ENCODE peak calls at places on chromosomes 4 and X, in four cellular contexts. One of them, this sample, is unnamed.

GRCh38 chr4:145524535-145524934 is 42.9 kb downstream of the SMAD1 start:
- DNase-seq in NCI-H526: no peak
- DNase-seq in M059J: no peak
- DNase-seq in activated CD4-positive, alpha-beta T cell treated with anti-CD3 and anti-CD28 coated beads, Interleukin-2, amount 50 U/mL, for 48 hours: no peak
- DNase-seq in this sample: no peak

GRCh38 chr4:89056292-89056952 is 563 bp downstream of the FAM13A start:
- DNase-seq in NCI-H526: peak
- DNase-seq in M059J: no peak
- DNase-seq in activated CD4-positive, alpha-beta T cell treated with anti-CD3 and anti-CD28 coated beads, Interleukin-2, amount 50 U/mL, for 48 hours: no peak
- DNase-seq in this sample: no peak

GRCh38 chrX:38214551-38214950 is 6.1 kb downstream of the SRPX start:
- DNase-seq in NCI-H526: no peak
- DNase-seq in M059J: peak
- DNase-seq in activated CD4-positive, alpha-beta T cell treated with anti-CD3 and anti-CD28 coated beads, Interleukin-2, amount 50 U/mL, for 48 hours: no peak
- DNase-seq in this sample: no peak

GRCh38 chrX:15863944-15864491 is 9.4 kb upstream of the AP1S2 start:
- DNase-seq in NCI-H526: no peak
- DNase-seq in M059J: no peak
- DNase-seq in activated CD4-positive, alpha-beta T cell treated with anti-CD3 and anti-CD28 coated beads, Interleukin-2, amount 50 U/mL, for 48 hours: no peak
- DNase-seq in this sample: no peak

GRCh38 chr4:86981789-86982188 is 47.0 kb downstream of the AFF1 start:
- DNase-seq in NCI-H526: no peak
- DNase-seq in M059J: no peak
- DNase-seq in activated CD4-positive, alpha-beta T cell treated with anti-CD3 and anti-CD28 coated beads, Interleukin-2, amount 50 U/mL, for 48 hours: no peak
- DNase-seq in this sample: no peak

GRCh38 chr4:73974352-73974751 is 7.5 kb downstream of the PF4 start:
- DNase-seq in NCI-H526: no peak
- DNase-seq in M059J: no peak
- DNase-seq in activated CD4-positive, alpha-beta T cell treated with anti-CD3 and anti-CD28 coated beads, Interleukin-2, amount 50 U/mL, for 48 hours: no peak
- DNase-seq in this sample: no peak

GRCh38 chr4:22071749-22072148 is 123.2 kb upstream of the KCNIP4 start:
- DNase-seq in NCI-H526: no peak
- DNase-seq in M059J: peak
- DNase-seq in activated CD4-positive, alpha-beta T cell treated with anti-CD3 and anti-CD28 coated beads, Interleukin-2, amount 50 U/mL, for 48 hours: no peak
- DNase-seq in this sample: no peak

GRCh38 chr4:164815711-164816110 is 61.3 kb upstream of the APELA start:
- DNase-seq in NCI-H526: no peak
- DNase-seq in M059J: no peak
- DNase-seq in activated CD4-positive, alpha-beta T cell treated with anti-CD3 and anti-CD28 coated beads, Interleukin-2, amount 50 U/mL, for 48 hours: no peak
- DNase-seq in this sample: no peak

GRCh38 chr4:87121332-87122065 is 98.9 kb downstream of the KLHL8 start:
- DNase-seq in NCI-H526: no peak
- DNase-seq in M059J: no peak
- DNase-seq in activated CD4-positive, alpha-beta T cell treated with anti-CD3 and anti-CD28 coated beads, Interleukin-2, amount 50 U/mL, for 48 hours: no peak
- DNase-seq in this sample: no peak

GRCh38 chr4:187602339-187603092 is 393.1 kb upstream of the ZFP42 start:
- DNase-seq in NCI-H526: no peak
- DNase-seq in M059J: peak
- DNase-seq in activated CD4-positive, alpha-beta T cell treated with anti-CD3 and anti-CD28 coated beads, Interleukin-2, amount 50 U/mL, for 48 hours: no peak
- DNase-seq in this sample: no peak

GRCh38 chrX:71910526-71911022 is at the start of gene NHSL2:
- DNase-seq in NCI-H526: no peak
- DNase-seq in M059J: no peak
- DNase-seq in activated CD4-positive, alpha-beta T cell treated with anti-CD3 and anti-CD28 coated beads, Interleukin-2, amount 50 U/mL, for 48 hours: peak
- DNase-seq in this sample: no peak

GRCh38 chrX:14505648-14506047 is 23.7 kb upstream of the GLRA2 start:
- DNase-seq in NCI-H526: no peak
- DNase-seq in M059J: no peak
- DNase-seq in activated CD4-positive, alpha-beta T cell treated with anti-CD3 and anti-CD28 coated beads, Interleukin-2, amount 50 U/mL, for 48 hours: no peak
- DNase-seq in this sample: no peak

GRCh38 chr4:183968502-183968901 is 63.4 kb downstream of the STOX2 start:
- DNase-seq in NCI-H526: no peak
- DNase-seq in M059J: no peak
- DNase-seq in activated CD4-positive, alpha-beta T cell treated with anti-CD3 and anti-CD28 coated beads, Interleukin-2, amount 50 U/mL, for 48 hours: no peak
- DNase-seq in this sample: no peak

GRCh38 chr4:130125468-130125867 is 1029.5 kb downstream of the C4orf33 start:
- DNase-seq in NCI-H526: no peak
- DNase-seq in M059J: no peak
- DNase-seq in activated CD4-positive, alpha-beta T cell treated with anti-CD3 and anti-CD28 coated beads, Interleukin-2, amount 50 U/mL, for 48 hours: no peak
- DNase-seq in this sample: no peak

GRCh38 chr4:66522244-66522643 is 852.0 kb upstream of the EPHA5 start:
- DNase-seq in NCI-H526: no peak
- DNase-seq in M059J: no peak
- DNase-seq in activated CD4-positive, alpha-beta T cell treated with anti-CD3 and anti-CD28 coated beads, Interleukin-2, amount 50 U/mL, for 48 hours: no peak
- DNase-seq in this sample: no peak

GRCh38 chr4:188275686-188276085 is 136.4 kb downstream of the TRIML1 start:
- DNase-seq in NCI-H526: no peak
- DNase-seq in M059J: peak
- DNase-seq in activated CD4-positive, alpha-beta T cell treated with anti-CD3 and anti-CD28 coated beads, Interleukin-2, amount 50 U/mL, for 48 hours: no peak
- DNase-seq in this sample: no peak

GRCh38 chr4:47619691-47620090 is 134.6 kb downstream of the ATP10D start:
- DNase-seq in NCI-H526: no peak
- DNase-seq in M059J: no peak
- DNase-seq in activated CD4-positive, alpha-beta T cell treated with anti-CD3 and anti-CD28 coated beads, Interleukin-2, amount 50 U/mL, for 48 hours: no peak
- DNase-seq in this sample: no peak

GRCh38 chr4:38949416-38950051 is 81.9 kb downstream of the FAM114A1 start:
- DNase-seq in NCI-H526: no peak
- DNase-seq in M059J: peak
- DNase-seq in activated CD4-positive, alpha-beta T cell treated with anti-CD3 and anti-CD28 coated beads, Interleukin-2, amount 50 U/mL, for 48 hours: no peak
- DNase-seq in this sample: no peak

GRCh38 chrX:71604796-71605568 is 13.3 kb downstream of the CXCR3 start:
- DNase-seq in NCI-H526: no peak
- DNase-seq in M059J: no peak
- DNase-seq in activated CD4-positive, alpha-beta T cell treated with anti-CD3 and anti-CD28 coated beads, Interleukin-2, amount 50 U/mL, for 48 hours: no peak
- DNase-seq in this sample: no peak

GRCh38 chr4:114386637-114387233 is 211.9 kb upstream of the UGT8 start:
- DNase-seq in NCI-H526: no peak
- DNase-seq in M059J: peak
- DNase-seq in activated CD4-positive, alpha-beta T cell treated with anti-CD3 and anti-CD28 coated beads, Interleukin-2, amount 50 U/mL, for 48 hours: no peak
- DNase-seq in this sample: no peak

GRCh38 chr4:8779371-8779988 is 92.2 kb downstream of the HMX1 start:
- DNase-seq in NCI-H526: no peak
- DNase-seq in M059J: no peak
- DNase-seq in activated CD4-positive, alpha-beta T cell treated with anti-CD3 and anti-CD28 coated beads, Interleukin-2, amount 50 U/mL, for 48 hours: no peak
- DNase-seq in this sample: peak

GRCh38 chr4:48490012-48490679 is at the start of gene ZAR1:
- DNase-seq in NCI-H526: no peak
- DNase-seq in M059J: no peak
- DNase-seq in activated CD4-positive, alpha-beta T cell treated with anti-CD3 and anti-CD28 coated beads, Interleukin-2, amount 50 U/mL, for 48 hours: no peak
- DNase-seq in this sample: peak

GRCh38 chrX:18640686-18641085 is 31.2 kb downstream of the RS1 start:
- DNase-seq in NCI-H526: no peak
- DNase-seq in M059J: no peak
- DNase-seq in activated CD4-positive, alpha-beta T cell treated with anti-CD3 and anti-CD28 coated beads, Interleukin-2, amount 50 U/mL, for 48 hours: no peak
- DNase-seq in this sample: no peak

GRCh38 chr4:27009539-27009938 is 148.9 kb downstream of the STIM2 start:
- DNase-seq in NCI-H526: no peak
- DNase-seq in M059J: peak
- DNase-seq in activated CD4-positive, alpha-beta T cell treated with anti-CD3 and anti-CD28 coated beads, Interleukin-2, amount 50 U/mL, for 48 hours: no peak
- DNase-seq in this sample: no peak

GRCh38 chr4:77229433-77229832 is 72.4 kb downstream of the CCNG2 start:
- DNase-seq in NCI-H526: no peak
- DNase-seq in M059J: no peak
- DNase-seq in activated CD4-positive, alpha-beta T cell treated with anti-CD3 and anti-CD28 coated beads, Interleukin-2, amount 50 U/mL, for 48 hours: no peak
- DNase-seq in this sample: no peak

GRCh38 chr4:98261291-98262271 is at the start of gene RAP1GDS1:
- DNase-seq in NCI-H526: peak
- DNase-seq in M059J: peak
- DNase-seq in activated CD4-positive, alpha-beta T cell treated with anti-CD3 and anti-CD28 coated beads, Interleukin-2, amount 50 U/mL, for 48 hours: peak
- DNase-seq in this sample: peak

GRCh38 chr4:6017800-6018199 is 431 bp downstream of the C4orf50 start:
- DNase-seq in NCI-H526: no peak
- DNase-seq in M059J: no peak
- DNase-seq in activated CD4-positive, alpha-beta T cell treated with anti-CD3 and anti-CD28 coated beads, Interleukin-2, amount 50 U/mL, for 48 hours: peak
- DNase-seq in this sample: no peak

GRCh38 chrX:50450324-50450723 is 20.3 kb downstream of the DGKK start:
- DNase-seq in NCI-H526: no peak
- DNase-seq in M059J: no peak
- DNase-seq in activated CD4-positive, alpha-beta T cell treated with anti-CD3 and anti-CD28 coated beads, Interleukin-2, amount 50 U/mL, for 48 hours: no peak
- DNase-seq in this sample: no peak

GRCh38 chr4:102318526-102318925 is 26.8 kb downstream of the SLC39A8 start:
- DNase-seq in NCI-H526: no peak
- DNase-seq in M059J: no peak
- DNase-seq in activated CD4-positive, alpha-beta T cell treated with anti-CD3 and anti-CD28 coated beads, Interleukin-2, amount 50 U/mL, for 48 hours: no peak
- DNase-seq in this sample: peak

GRCh38 chr4:61556277-61556676 is 356.2 kb downstream of the ADGRL3 start:
- DNase-seq in NCI-H526: no peak
- DNase-seq in M059J: no peak
- DNase-seq in activated CD4-positive, alpha-beta T cell treated with anti-CD3 and anti-CD28 coated beads, Interleukin-2, amount 50 U/mL, for 48 hours: no peak
- DNase-seq in this sample: no peak

GRCh38 chrX:69070949-69071650 is 94.2 kb downstream of the PJA1 start:
- DNase-seq in NCI-H526: no peak
- DNase-seq in M059J: no peak
- DNase-seq in activated CD4-positive, alpha-beta T cell treated with anti-CD3 and anti-CD28 coated beads, Interleukin-2, amount 50 U/mL, for 48 hours: no peak
- DNase-seq in this sample: no peak

GRCh38 chrX:132591719-132592275 is 103.0 kb upstream of the MBNL3 start:
- DNase-seq in NCI-H526: no peak
- DNase-seq in M059J: no peak
- DNase-seq in activated CD4-positive, alpha-beta T cell treated with anti-CD3 and anti-CD28 coated beads, Interleukin-2, amount 50 U/mL, for 48 hours: no peak
- DNase-seq in this sample: no peak

GRCh38 chr4:171130126-171130801 is 682.9 kb upstream of the GALNTL6 start:
- DNase-seq in NCI-H526: no peak
- DNase-seq in M059J: no peak
- DNase-seq in activated CD4-positive, alpha-beta T cell treated with anti-CD3 and anti-CD28 coated beads, Interleukin-2, amount 50 U/mL, for 48 hours: no peak
- DNase-seq in this sample: no peak

GRCh38 chrX:84737471-84737871 is 235.2 kb upstream of the HDX start:
- DNase-seq in NCI-H526: no peak
- DNase-seq in M059J: no peak
- DNase-seq in activated CD4-positive, alpha-beta T cell treated with anti-CD3 and anti-CD28 coated beads, Interleukin-2, amount 50 U/mL, for 48 hours: no peak
- DNase-seq in this sample: no peak

GRCh38 chr4:117740736-117741135 is 293.6 kb upstream of the NDST3 start:
- DNase-seq in NCI-H526: no peak
- DNase-seq in M059J: no peak
- DNase-seq in activated CD4-positive, alpha-beta T cell treated with anti-CD3 and anti-CD28 coated beads, Interleukin-2, amount 50 U/mL, for 48 hours: no peak
- DNase-seq in this sample: no peak

GRCh38 chr4:150289198-150289597 is 211.0 kb downstream of the DCLK2 start:
- DNase-seq in NCI-H526: no peak
- DNase-seq in M059J: no peak
- DNase-seq in activated CD4-positive, alpha-beta T cell treated with anti-CD3 and anti-CD28 coated beads, Interleukin-2, amount 50 U/mL, for 48 hours: no peak
- DNase-seq in this sample: no peak

GRCh38 chr4:94420356-94420755 is 31.4 kb upstream of the PDLIM5 start:
- DNase-seq in NCI-H526: no peak
- DNase-seq in M059J: no peak
- DNase-seq in activated CD4-positive, alpha-beta T cell treated with anti-CD3 and anti-CD28 coated beads, Interleukin-2, amount 50 U/mL, for 48 hours: no peak
- DNase-seq in this sample: no peak

GRCh38 chrX:153456161-153456560 is 10.3 kb upstream of the TREX2 start:
- DNase-seq in NCI-H526: no peak
- DNase-seq in M059J: no peak
- DNase-seq in activated CD4-positive, alpha-beta T cell treated with anti-CD3 and anti-CD28 coated beads, Interleukin-2, amount 50 U/mL, for 48 hours: no peak
- DNase-seq in this sample: no peak